ENCODE peak calls at places on chromosomes 5 and 9, in five cellular contexts. M is CD4-positive, alpha-beta T cell; T is C1 segment of cervical spinal cord; I is Caki2; R is glutamatergic neuron. F is an unnamed sample.

GRCh38 chr9:112361602-112362001 is 18.3 kb upstream of the HSDL2 start:
- DNase-seq in M (no peak), T (no peak), I (peak), R (no peak), F (peak)

GRCh38 chr5:172058088-172058487 is 51.6 kb upstream of the FBXW11 start:
- DNase-seq in M (no peak), T (no peak), I (no peak), R (no peak), F (no peak)

GRCh38 chr5:1406681-1407640 is 38.3 kb downstream of the SLC6A3 start:
- DNase-seq in M (no peak), T (no peak), I (no peak), R (peak), F (no peak)

GRCh38 chr5:103582364-103582763 is 19.8 kb upstream of the NUDT12 start:
- DNase-seq in M (no peak), T (peak), I (peak), R (peak), F (peak)

GRCh38 chr5:322281-322941 is 897 bp downstream of the AHRR start:
- DNase-seq in M (no peak), T (no peak), I (no peak), R (peak), F (no peak)

GRCh38 chr5:102531506-102531905 is 32.7 kb upstream of the SLCO6A1 start:
- DNase-seq in M (no peak), T (no peak), I (no peak), R (no peak), F (peak)

GRCh38 chr5:58318468-58318867 is 141.4 kb downstream of the PLK2 start:
- DNase-seq in M (no peak), T (no peak), I (no peak), R (no peak), F (peak)

GRCh38 chr5:61399679-61400078 is 67.6 kb downstream of the ZSWIM6 start:
- DNase-seq in M (no peak), T (no peak), I (no peak), R (no peak), F (no peak)

GRCh38 chr9:37904647-37905505 is 949 bp upstream of the SLC25A51 start:
- DNase-seq in M (no peak), T (no peak), I (no peak), R (no peak), F (peak)

GRCh38 chr5:156913719-156914370 is 49.2 kb downstream of the TIMD4 start:
- DNase-seq in M (no peak), T (no peak), I (no peak), R (no peak), F (no peak)

GRCh38 chr9:89935115-89935514 is 330.3 kb downstream of the GADD45G start:
- DNase-seq in M (no peak), T (no peak), I (no peak), R (no peak), F (no peak)

GRCh38 chr9:116574027-116574679 is 113.0 kb upstream of the TRIM32 start:
- DNase-seq in M (no peak), T (no peak), I (no peak), R (no peak), F (no peak)

GRCh38 chr5:101424530-101425175 is 521.6 kb upstream of the ST8SIA4 start:
- DNase-seq in M (no peak), T (no peak), I (peak), R (no peak), F (peak)